ENCODE peak calls at places on chromosome 22, in five cellular contexts. B, E, R, Y and F are unnamed samples. For H3K4me1, the result is how much of the 10 kb centered on the place peaks cover.

GRCh38 chr22:31240011-31240410 is 27.9 kb downstream of the LIMK2 start:
- DNase-seq in B (no peak), Y (no peak), E (no peak), R (no peak), F (no peak)

GRCh38 chr22:33909075-33909458 is 11.2 kb downstream of the LARGE1 start:
- DNase-seq in Y (no peak), R (no peak), B (no peak), E (no peak), F (no peak)

GRCh38 chr22:47628477-47629272 is 866.2 kb downstream of the TBC1D22A start:
- DNase-seq in E (no peak), B (no peak), R (no peak), Y (no peak), F (no peak)

GRCh38 chr22:17875631-17876030 is 101.4 kb upstream of the BID start:
- DNase-seq in Y (peak), R (no peak), B (no peak), E (no peak), F (no peak)

GRCh38 chr22:37266581-37267127 is 15.7 kb upstream of the CYTH4 start:
- DNase-seq in E (no peak), R (no peak), B (no peak), Y (no peak), F (no peak)

GRCh38 chr22:45565973-45566372 is 63.3 kb downstream of the FBLN1 start:
- DNase-seq in Y (no peak), R (no peak), B (no peak), E (no peak), F (no peak)

GRCh38 chr22:46085831-46086576 is 64.3 kb upstream of the PPARA start:
- DNase-seq in R (peak), E (peak), Y (peak), B (no peak), F (peak)

GRCh38 chr22:18023509-18024275 is 669 bp downstream of the MICAL3 start:
- DNase-seq in Y (peak), R (peak), E (peak), B (no peak), F (peak)

GRCh38 chr22:41021655-41022454 is 70.5 kb upstream of the EP300 start:
- DNase-seq in R (peak), Y (peak), B (peak), E (peak), F (peak)

GRCh38 chr22:43883012-43883661 is 8.7 kb downstream of the PNPLA5 start:
- DNase-seq in R (no peak), Y (peak), B (no peak), E (peak), F (no peak)

GRCh38 chr22:31870890-31871289 is 73.4 kb upstream of the YWHAH start:
- DNase-seq in E (peak), B (no peak), R (no peak), Y (no peak), F (no peak)

GRCh38 chr22:42500164-42500835 is 19.3 kb downstream of the RRP7A start:
- DNase-seq in R (peak), Y (peak), B (peak), E (peak), F (peak)

GRCh38 chr22:47129902-47130301 is 367.5 kb downstream of the TBC1D22A start:
- DNase-seq in B (no peak), Y (peak), R (peak), E (no peak), F (no peak)

GRCh38 chr22:49749227-49749626 is 78.4 kb downstream of the BRD1 start:
- DNase-seq in Y (no peak), R (no peak), B (no peak), E (no peak), F (no peak)

GRCh38 chr22:48950151-48950915 is 877.3 kb downstream of the BRD1 start:
- DNase-seq in B (no peak), R (no peak), E (no peak), Y (no peak), F (no peak)

GRCh38 chr22:47395481-47395880 is 633.0 kb downstream of the TBC1D22A start:
- DNase-seq in B (no peak), Y (no peak), E (peak), R (no peak), F (no peak)

GRCh38 chr22:50700387-50701075 is 27.9 kb downstream of the SHANK3 start:
- DNase-seq in Y (peak), B (no peak), E (no peak), R (peak), F (no peak)

GRCh38 chr22:46671824-46672432 is 51.7 kb downstream of the GRAMD4 start:
- DNase-seq in E (no peak), B (no peak), Y (peak), R (no peak), F (no peak)

GRCh38 chr22:17074648-17075002 is 10.2 kb upstream of the IL17RA start:
- DNase-seq in B (no peak), R (no peak), Y (no peak), E (no peak), F (no peak)

GRCh38 chr22:47201186-47201995 is 438.9 kb downstream of the TBC1D22A start:
- DNase-seq in Y (no peak), B (no peak), R (no peak), E (no peak), F (no peak)

GRCh38 chr22:22565991-22566390 is 6.9 kb upstream of the PRAME start:
- DNase-seq in B (no peak), R (no peak), Y (no peak), E (no peak), F (no peak)

GRCh38 chr22:42419328-42419881 is 12.8 kb downstream of the NFAM1 start:
- DNase-seq in R (no peak), E (no peak), B (no peak), Y (no peak), F (no peak)

DNA sequence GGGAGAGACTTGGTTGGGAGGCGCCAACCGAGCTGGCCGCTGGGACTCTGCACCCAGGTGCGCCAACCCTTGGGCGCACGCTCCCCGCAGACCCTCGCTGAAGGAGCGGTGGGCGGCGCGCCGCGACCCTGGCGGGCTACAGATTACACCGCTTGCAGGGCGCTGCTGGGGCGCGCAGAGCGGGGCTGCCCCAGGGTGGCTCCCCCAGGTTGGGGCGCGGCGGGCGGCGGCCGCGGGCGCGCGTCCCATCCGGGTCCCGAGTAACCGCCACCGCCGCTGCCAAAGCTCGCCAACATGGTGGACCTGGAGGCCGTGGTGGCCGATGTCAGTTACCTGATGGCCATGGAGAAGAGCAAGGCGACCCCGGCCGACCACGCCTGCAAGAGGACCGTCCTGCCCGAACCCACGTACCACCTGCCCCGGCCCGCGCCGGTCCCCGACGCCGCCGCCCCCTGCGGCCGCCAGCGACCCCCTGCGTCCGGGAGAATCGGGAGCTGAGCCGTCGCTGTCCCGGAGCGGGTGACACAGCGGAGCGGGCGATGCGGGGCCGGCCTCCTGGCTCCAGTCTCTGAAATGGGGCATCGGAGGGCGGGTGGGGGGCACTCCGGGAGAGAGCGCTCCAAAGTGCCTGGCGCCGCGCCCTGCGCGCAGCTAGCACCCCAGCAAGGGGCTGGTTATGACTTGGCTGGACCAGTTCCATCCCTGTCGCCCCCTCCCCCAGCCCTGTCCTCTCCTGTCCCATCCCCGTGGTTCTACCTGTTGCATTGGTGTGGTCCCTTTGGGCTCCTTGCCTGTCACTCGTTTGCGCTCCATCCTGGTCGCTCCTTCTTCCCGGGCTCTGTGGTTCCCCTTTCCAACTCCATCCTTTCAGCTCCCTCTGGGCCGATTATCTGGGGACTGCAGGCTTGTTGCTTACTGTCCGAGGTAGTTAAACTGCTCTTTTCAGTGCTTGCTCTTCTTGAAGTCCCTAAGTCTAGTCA is 143.3 kb upstream of the GRK3 start:
- DNase-seq in B (no peak), R (no peak), Y (peak), E (no peak), F (no peak)
- H3K4me3 ChIP-seq in B (no peak), R (peak), Y (no peak), E (peak), F (peak)

DNA sequence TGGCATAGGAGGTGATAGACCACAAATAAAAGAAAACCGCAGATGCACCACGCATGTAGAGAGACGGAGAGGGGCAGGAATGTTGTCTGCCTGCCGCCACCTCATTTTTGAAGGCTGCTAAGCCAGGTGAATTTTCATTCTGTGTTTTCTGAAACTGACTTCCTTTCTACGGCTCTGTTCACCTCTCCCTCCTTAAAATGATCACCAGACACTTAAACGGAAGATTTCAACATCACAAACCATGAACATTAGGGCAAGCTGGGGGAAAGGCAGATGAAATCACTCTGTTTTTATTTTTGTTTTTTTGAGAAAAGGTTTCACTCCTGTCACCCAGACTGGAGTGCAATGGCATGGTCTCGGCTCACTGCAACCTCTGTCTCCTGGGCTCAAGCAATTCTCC is 232.4 kb downstream of the MIAT start:
- DNase-seq in B (no peak), Y (no peak), E (no peak), R (no peak), F (no peak)
- H3K4me1 ChIP-seq in B (under half), Y (under half), E (half or more), R (under half), F (under half)

GRCh38 chr22:26585104-26585790 is 4.7 kb downstream of the TPST2 start:
- DNase-seq in R (peak), B (no peak), E (no peak), Y (no peak), F (peak)
- H3K4me3 ChIP-seq in R (no peak), B (no peak), E (no peak), Y (no peak), F (no peak)

GRCh38 chr22:20560716-20561115 is 53.3 kb downstream of the MED15 start:
- DNase-seq in B (no peak), Y (no peak), R (no peak), E (no peak), F (no peak)
- H3K4me1 ChIP-seq in B (half or more), Y (under half), R (under half), E (under half), F (under half)

GRCh38 chr22:39151329-39151975 is 1.0 kb downstream of the CBX7 start:
- DNase-seq in Y (peak), R (no peak), E (no peak), B (no peak), F (peak)
- H3K4me3 ChIP-seq in Y (no peak), R (peak), E (peak), B (peak), F (peak)